ENCODE peak calls at places on chromosomes 4 and X, in ten cellular contexts. L is stomach, T is A673, A is body of pancreas, W is left ventricle myocardium inferior, G is left lung, Y is sigmoid colon, S is pancreas, N is breast epithelium, E is A549. X is an unnamed sample.

GRCh38 chr4:102823897-102824296 is 3.5 kb downstream of the UBE2D3 start:
- DNase-seq in L (no peak), T (no peak), A (no peak), W (no peak), G (no peak), Y (no peak), S (no peak), N (no peak), E (no peak), X (no peak)

GRCh38 chrX:136080766-136081165 is 66.6 kb upstream of the FHL1 start:
- DNase-seq in L (no peak), T (no peak), A (no peak), W (no peak), G (no peak), Y (no peak), S (no peak), N (no peak), E (no peak), X (no peak)

GRCh38 chr4:52870225-52870624 is 8.1 kb downstream of the RASL11B start:
- DNase-seq in L (peak; percentile 48), T (no peak), A (no peak), W (peak; percentile 65), G (no peak), Y (no peak), S (no peak), N (no peak), E (no peak), X (peak; percentile 40)

GRCh38 chr4:184453402-184454160 is 20.8 kb downstream of the IRF2 start:
- DNase-seq in L (peak; percentile 49), T (peak; percentile 84), A (peak; percentile 65), W (no peak), G (no peak), Y (no peak), S (no peak), N (no peak), E (no peak), X (peak; percentile 60)

GRCh38 chrX:39714471-39714870 is 383.3 kb downstream of the BCOR start:
- DNase-seq in L (no peak), T (no peak), A (no peak), W (no peak), G (no peak), Y (no peak), S (no peak), N (no peak), E (no peak), X (no peak)

GRCh38 chr4:165974647-165975335 is 101.8 kb downstream of the TLL1 start:
- DNase-seq in L (no peak), T (no peak), A (no peak), W (no peak), G (no peak), Y (no peak), S (no peak), N (no peak), E (no peak), X (no peak)

GRCh38 chrX:122218666-122219065 is 965.4 kb upstream of the GRIA3 start:
- DNase-seq in L (no peak), T (no peak), A (no peak), W (no peak), G (no peak), Y (no peak), S (no peak), N (no peak), E (no peak), X (no peak)

GRCh38 chr4:77699731-77700210 is 94.2 kb downstream of the CXCL13 start:
- DNase-seq in L (no peak), T (peak; percentile 1), A (no peak), W (no peak), G (no peak), Y (no peak), S (no peak), N (no peak), E (peak; percentile 47), X (no peak)

GRCh38 chr4:44257461-44257860 is 191.1 kb downstream of the KCTD8 start:
- DNase-seq in L (no peak), T (no peak), A (no peak), W (no peak), G (no peak), Y (no peak), S (no peak), N (no peak), E (no peak), X (no peak)

GRCh38 chr4:159312236-159312635 is 209.4 kb downstream of the RAPGEF2 start:
- DNase-seq in L (no peak), T (no peak), A (no peak), W (no peak), G (no peak), Y (no peak), S (no peak), N (no peak), E (no peak), X (no peak)

GRCh38 chr4:106584590-106584989 is 216.0 kb upstream of the GIMD1 start:
- DNase-seq in L (no peak), T (peak; percentile 17), A (no peak), W (no peak), G (no peak), Y (no peak), S (no peak), N (no peak), E (no peak), X (no peak)

GRCh38 chr4:187903700-187904099 is 91.9 kb upstream of the ZFP42 start:
- DNase-seq in L (no peak), T (no peak), A (no peak), W (no peak), G (no peak), Y (no peak), S (no peak), N (no peak), E (no peak), X (no peak)

GRCh38 chr4:147927377-147928137 is 195.7 kb downstream of the ARHGAP10 start:
- DNase-seq in L (no peak), T (peak; percentile 48), A (peak; percentile 16), W (peak; percentile 47), G (no peak), Y (peak; percentile 73), S (no peak), N (no peak), E (peak; percentile 12), X (no peak)
- H3K27ac ChIP-seq in L (no peak overlapping the region), T (no peak overlapping the region), A (no peak overlapping the region), W (peak overlapping the region; percentile 70), G (no peak overlapping the region), Y (peak overlapping the region; percentile 24), S (no peak overlapping the region), N (no peak overlapping the region), E (no peak overlapping the region), X (no peak overlapping the region)

GRCh38 chrX:48492293-48492910 is 16.4 kb upstream of the PORCN start:
- DNase-seq in L (no peak), T (no peak), A (no peak), W (no peak), G (no peak), Y (no peak), S (no peak), N (no peak), E (no peak), X (no peak)

GRCh38 chrX:48489892-48490291 is 13.9 kb downstream of the FTSJ1 start:
- DNase-seq in L (no peak), T (no peak), A (no peak), W (no peak), G (no peak), Y (no peak), S (no peak), N (no peak), E (no peak), X (no peak)

GRCh38 chrX:48489296-48489695 is 13.3 kb downstream of the FTSJ1 start:
- DNase-seq in L (no peak), T (no peak), A (no peak), W (no peak), G (no peak), Y (no peak), S (no peak), N (no peak), E (no peak), X (no peak)

GRCh38 chrX:48491809-48492208 is 15.8 kb downstream of the FTSJ1 start:
- DNase-seq in L (no peak), T (no peak), A (no peak), W (no peak), G (no peak), Y (no peak), S (no peak), N (no peak), E (no peak), X (no peak)

DNA sequence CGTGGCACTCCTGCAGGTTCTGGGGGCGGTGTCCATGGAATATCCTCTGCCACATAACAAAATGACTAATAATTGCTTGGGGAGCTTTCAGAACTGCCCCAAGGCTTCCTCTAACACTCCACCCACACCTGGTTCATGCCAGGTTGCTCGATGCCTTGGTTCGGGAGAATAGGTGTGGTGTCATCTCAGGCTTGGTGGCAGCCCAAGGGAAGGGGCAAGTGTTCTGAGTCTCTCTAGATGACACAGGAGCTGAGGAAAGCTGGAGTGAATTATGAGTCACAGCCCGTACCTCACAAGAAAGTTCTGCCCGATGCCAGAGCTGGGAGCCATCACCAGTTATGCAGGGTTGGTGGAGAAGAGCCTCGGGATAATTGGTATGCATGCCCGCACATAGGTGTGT is 14.7 kb downstream of the FTSJ1 start:
- DNase-seq in L (no peak), T (no peak), A (no peak), W (no peak), G (no peak), Y (no peak), S (no peak), N (no peak), E (no peak), X (no peak)
- H3K4me3 ChIP-seq in L (no peak overlapping the region), T (no peak overlapping the region), A (no peak overlapping the region), W (no peak overlapping the region), G (no peak overlapping the region), Y (no peak overlapping the region), S (no peak overlapping the region), N (no peak overlapping the region), E (no peak overlapping the region), X (no peak overlapping the region)

DNA sequence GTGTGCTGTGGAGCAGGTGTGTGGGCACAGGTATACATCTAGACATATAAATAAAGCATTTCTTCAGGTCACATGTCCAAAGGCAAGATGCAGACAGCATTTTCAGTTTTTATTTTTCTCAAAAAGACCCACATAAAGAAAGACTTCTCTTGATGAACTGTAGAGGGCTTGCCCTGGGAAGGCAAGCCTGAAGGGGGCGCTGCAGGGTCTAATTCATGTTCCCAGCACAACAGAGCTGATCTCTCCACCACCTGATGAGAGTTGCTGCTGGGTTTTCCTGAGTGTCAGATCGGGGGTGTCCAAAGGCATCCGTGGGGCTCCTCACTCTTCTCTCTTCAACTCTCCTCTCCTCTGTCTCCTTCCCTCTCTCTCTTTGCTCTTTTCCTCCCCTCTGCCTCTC is 26.6 kb downstream of the ADRA2C start:
- DNase-seq in L (no peak), T (no peak), A (no peak), W (no peak), G (no peak), Y (no peak), S (no peak), N (no peak), E (peak; percentile 25), X (peak; percentile 28)
- TF ChIP-seq CTCF in L (no peak), T (peak; percentile 50), A (no peak), W (no peak), G (no peak), Y (no peak), S (no peak), N (no peak), E (no peak), X (no peak)

GRCh38 chr4:84594724-84595123 is 11.8 kb downstream of the CDS1 start:
- DNase-seq in L (no peak), T (no peak), A (no peak), W (no peak), G (no peak), Y (no peak), S (no peak), N (no peak), E (no peak), X (no peak)

GRCh38 chr4:84596826-84597225 is 13.9 kb downstream of the CDS1 start:
- DNase-seq in L (no peak), T (no peak), A (no peak), W (no peak), G (peak; percentile 84), Y (no peak), S (no peak), N (no peak), E (no peak), X (no peak)

GRCh38 chr4:84597450-84597849 is 14.5 kb downstream of the CDS1 start:
- DNase-seq in L (no peak), T (no peak), A (no peak), W (no peak), G (no peak), Y (no peak), S (no peak), N (no peak), E (no peak), X (peak; percentile 30)
- H3K27ac ChIP-seq in L (no peak overlapping the region), T (no peak overlapping the region), A (no peak overlapping the region), W (no peak overlapping the region), G (no peak overlapping the region), Y (no peak overlapping the region), S (no peak overlapping the region), N (no peak overlapping the region), E (no peak overlapping the region), X (no peak overlapping the region)

X was measured in testis.